ENCODE peak calls at places on chromosomes 4 and X, in nine cellular contexts. V, G, J, K, I, S, Z, E and O are unnamed samples.

GRCh38 chr4:184453402-184454160 is 20.8 kb downstream of the IRF2 start:
- DNase-seq in E (no peak), S (peak), V (peak), I (peak), K (peak), Z (peak), G (no peak), J (no peak), O (no peak)

GRCh38 chr4:76059750-76060149 is 14.8 kb upstream of the ART3 start:
- DNase-seq in Z (no peak), V (no peak), E (no peak), G (no peak), I (no peak), J (no peak), S (no peak), K (peak), O (no peak)

GRCh38 chr4:7226464-7226863 is 34.1 kb downstream of the SORCS2 start:
- DNase-seq in I (no peak), K (no peak), G (no peak), E (no peak), J (no peak), V (peak), S (no peak), Z (no peak), O (no peak)

GRCh38 chrX:149948001-149948400 is 9.7 kb upstream of the EOLA2 start:
- DNase-seq in K (no peak), V (no peak), J (no peak), E (no peak), I (no peak), G (no peak), S (no peak), Z (no peak), O (no peak)

GRCh38 chr4:154313004-154313587 is 178.5 kb downstream of the DCHS2 start:
- DNase-seq in I (no peak), K (no peak), Z (no peak), G (no peak), V (peak), S (no peak), J (no peak), E (no peak), O (no peak)

GRCh38 chrX:41386222-41386990 is 52.4 kb downstream of the DDX3X start:
- DNase-seq in E (peak), J (no peak), I (no peak), Z (no peak), G (no peak), S (no peak), V (no peak), K (no peak), O (no peak)

GRCh38 chrX:153564047-153564606 is 34.8 kb downstream of the CCNQ start:
- DNase-seq in G (no peak), V (no peak), K (no peak), Z (no peak), E (no peak), I (peak), J (no peak), S (no peak), O (no peak)

GRCh38 chr4:145723336-145723735 is 43.4 kb downstream of the C4orf51 start:
- DNase-seq in K (no peak), G (no peak), E (no peak), Z (no peak), J (no peak), I (no peak), S (no peak), V (no peak), O (no peak)

GRCh38 chr4:25826074-25826752 is 36.6 kb downstream of the SEL1L3 start:
- DNase-seq in Z (peak), J (no peak), I (no peak), S (no peak), V (no peak), K (no peak), G (no peak), E (no peak), O (no peak)

GRCh38 chr4:132076829-132077228 is 1072.3 kb upstream of the PCDH10 start:
- DNase-seq in I (no peak), S (no peak), J (no peak), G (no peak), E (no peak), K (no peak), V (no peak), Z (no peak), O (no peak)

GRCh38 chr4:91830681-91831395 is 472.9 kb upstream of the GRID2 start:
- DNase-seq in I (no peak), J (no peak), Z (no peak), V (no peak), E (no peak), G (no peak), K (no peak), S (no peak), O (no peak)

GRCh38 chr4:76993787-76994641 is 44.5 kb downstream of the SEPTIN11 start:
- DNase-seq in S (peak), V (no peak), I (no peak), K (no peak), J (peak), Z (no peak), G (no peak), E (no peak), O (peak)

GRCh38 chrX:96004386-96004785 is 680.3 kb upstream of the DIAPH2 start:
- DNase-seq in E (no peak), J (no peak), V (no peak), K (no peak), I (no peak), Z (no peak), S (no peak), G (no peak), O (no peak)

GRCh38 chr4:154466336-154466735 is 25.3 kb downstream of the DCHS2 start:
- DNase-seq in J (no peak), G (no peak), I (no peak), S (no peak), K (no peak), Z (no peak), V (no peak), E (no peak), O (no peak)

GRCh38 chr4:10018818-10019438 is 2.4 kb downstream of the SLC2A9 start:
- DNase-seq in K (no peak), Z (peak), J (peak), S (peak), E (peak), V (peak), I (peak), G (no peak), O (peak)

GRCh38 chrX:20333672-20334071 is 67.0 kb upstream of the RPS6KA3 start:
- DNase-seq in E (no peak), V (no peak), K (no peak), S (no peak), J (no peak), G (no peak), Z (no peak), I (no peak), O (no peak)